ENCODE peak calls at places on chromosomes 7 and 10, in seven cellular contexts. G is bronchial epithelial cell, L is heart left ventricle, W is progenitor cell of endocrine pancreas, I is NCI-H524 treated with DMSO at 0.1 percent for 48 hours, K is NCI-H2171 treated with DMSO at 0.1 percent for 48 hours, H is HFF-Myc. Y is an unnamed sample.

GRCh38 chr10:77909755-77910375 is 16.7 kb downstream of the DLG5 start:
- DNase-seq in G (peak; percentile 44), L (no peak), W (no peak), I (no peak), K (no peak), H (no peak), Y (no peak)

GRCh38 chr7:78080811-78081210 is 282.2 kb downstream of the PHTF2 start:
- DNase-seq in G (peak; percentile 6), L (no peak), W (no peak), I (no peak), K (no peak), H (no peak), Y (no peak)

GRCh38 chr7:97851725-97852124 is 20.5 kb downstream of the ASNS start:
- DNase-seq in G (peak; percentile 5), L (no peak), W (no peak), I (no peak), K (no peak), H (no peak), Y (no peak)

GRCh38 chr7:130231792-130232191 is 24.1 kb downstream of the SSMEM1 start:
- DNase-seq in G (no peak), L (no peak), W (no peak), I (no peak), K (no peak), H (no peak), Y (no peak)

GRCh38 chr10:45627412-45628048 is 45.0 kb downstream of the ZFAND4 start:
- DNase-seq in G (no peak), L (peak; percentile 62), W (no peak), I (no peak), K (no peak), H (no peak), Y (no peak)

GRCh38 chr10:62063795-62064472 is 162.4 kb downstream of the ARID5B start:
- DNase-seq in G (no peak), L (no peak), W (no peak), I (no peak), K (peak; percentile 40), H (no peak), Y (no peak)

GRCh38 chr10:69464801-69465401 is 13.6 kb downstream of the TSPAN15 start:
- DNase-seq in G (no peak), L (no peak), W (no peak), I (no peak), K (no peak), H (no peak), Y (no peak)

GRCh38 chr10:103470755-103471653 is 8.0 kb downstream of the CALHM3 start:
- DNase-seq in G (no peak), L (no peak), W (no peak), I (no peak), K (no peak), H (no peak), Y (no peak)

GRCh38 chr10:21803374-21803773 is 200.2 kb downstream of the DNAJC1 start:
- DNase-seq in G (no peak), L (no peak), W (no peak), I (no peak), K (no peak), H (no peak), Y (no peak)

GRCh38 chr7:21355406-21355874 is 72.4 kb upstream of the SP4 start:
- DNase-seq in G (peak; percentile 8), L (no peak), W (no peak), I (no peak), K (no peak), H (no peak), Y (no peak)

GRCh38 chr10:14377591-14377990 is 46.9 kb upstream of the FRMD4A start:
- DNase-seq in G (no peak), L (no peak), W (no peak), I (no peak), K (no peak), H (no peak), Y (no peak)

GRCh38 chr7:134789967-134790685 is 10.7 kb downstream of the CALD1 start:
- DNase-seq in G (no peak), L (peak; percentile 44), W (no peak), I (no peak), K (no peak), H (no peak), Y (no peak)

GRCh38 chr10:63703113-63703670 is 182.0 kb downstream of the REEP3 start:
- DNase-seq in G (peak; percentile 39), L (no peak), W (no peak), I (no peak), K (peak; percentile 25), H (no peak), Y (no peak)

GRCh38 chr10:71965623-71966022 is 1.4 kb downstream of the CHST3 start:
- DNase-seq in G (no peak), L (no peak), W (no peak), I (no peak), K (no peak), H (no peak), Y (no peak)

GRCh38 chr10:119306514-119306951 is 99.2 kb downstream of the GRK5 start:
- DNase-seq in G (peak; percentile 60), L (no peak), W (no peak), I (no peak), K (no peak), H (no peak), Y (peak; percentile 69)

GRCh38 chr7:72321081-72321480 is 91.1 kb downstream of the CALN1 start:
- DNase-seq in G (no peak), L (no peak), W (no peak), I (no peak), K (peak; percentile 57), H (no peak), Y (no peak)

GRCh38 chr10:33143160-33143728 is 185.2 kb upstream of the ITGB1 start:
- DNase-seq in G (peak; percentile 91), L (no peak), W (no peak), I (no peak), K (no peak), H (no peak), Y (no peak)

GRCh38 chr10:113708640-113709039 is 28.9 kb downstream of the CASP7 start:
- DNase-seq in G (no peak), L (no peak), W (no peak), I (no peak), K (no peak), H (no peak), Y (no peak)

GRCh38 chr7:391961-392524 is 102.1 kb downstream of the FOXL3 start:
- DNase-seq in G (no peak), L (peak; percentile 12), W (no peak), I (no peak), K (no peak), H (no peak), Y (peak; percentile 7)

GRCh38 chr10:89518876-89519842 is 16.2 kb downstream of the SLC16A12 start:
- DNase-seq in G (no peak), L (peak; percentile 55), W (no peak), I (no peak), K (peak; percentile 24), H (peak; percentile 83), Y (no peak)

GRCh38 chr10:14507721-14508120 is 177.0 kb upstream of the FRMD4A start:
- DNase-seq in G (no peak), L (no peak), W (no peak), I (no peak), K (no peak), H (no peak), Y (no peak)

GRCh38 chr10:101558206-101558605 is 29.9 kb downstream of the POLL start:
- DNase-seq in G (peak; percentile 93), L (peak; percentile 6), W (no peak), I (no peak), K (no peak), H (peak; percentile 52), Y (peak; percentile 37)